ENCODE peak calls at places on chromosomes 7 and 10, in eight cellular contexts. K is IMR-90; Y is NCI-H69; C is activated naive CD4-positive, alpha-beta T cell; O is ureter; E is colonic mucosa; X is stimulated activated CD8-positive, alpha-beta memory T cell treated with anti-CD3 and anti-CD28 coated beads, Interleukin-12 subunit alpha, Interleukin-12 subunit beta, amount 100 ng/mL, for 4 hours; L is B cell. B is an unnamed sample.

GRCh38 chr10:83734278-83734677 is 405.0 kb upstream of the GHITM start:
- DNase-seq in K (no peak), Y (no peak), C (no peak), O (no peak), E (no peak), X (no peak), L (no peak), B (no peak)

GRCh38 chr10:74165530-74165901 is 14.5 kb downstream of the ADK start:
- DNase-seq in K (peak), Y (no peak), C (no peak), O (no peak), E (no peak), X (no peak), L (no peak), B (no peak)

GRCh38 chr10:12847361-12847975 is 154.0 kb downstream of the CCDC3 start:
- DNase-seq in K (no peak), Y (peak), C (no peak), O (no peak), E (peak), X (no peak), L (no peak), B (peak)

GRCh38 chr7:26664735-26665420 is 199.5 kb downstream of the SKAP2 start:
- DNase-seq in K (peak), Y (peak), C (no peak), O (peak), E (no peak), X (no peak), L (peak), B (peak)

GRCh38 chr7:117064688-117065087 is 111.4 kb downstream of the ST7 start:
- DNase-seq in K (no peak), Y (peak), C (no peak), O (no peak), E (no peak), X (no peak), L (no peak), B (no peak)

GRCh38 chr10:49387029-49387428 is 8.9 kb downstream of the DRGX start:
- DNase-seq in K (peak), Y (no peak), C (no peak), O (no peak), E (no peak), X (no peak), L (no peak), B (no peak)

GRCh38 chr10:72186633-72187330 is 29.0 kb upstream of the ANAPC16 start:
- DNase-seq in K (peak), Y (no peak), C (no peak), O (no peak), E (peak), X (no peak), L (peak), B (no peak)

GRCh38 chr10:43409385-43410109 is 561 bp upstream of the HNRNPF start:
- DNase-seq in K (no peak), Y (peak), C (peak), O (no peak), E (peak), X (peak), L (peak), B (no peak)

GRCh38 chr10:13382759-13383753 is 35.0 kb upstream of the SEPHS1 start:
- DNase-seq in K (no peak), Y (peak), C (no peak), O (peak), E (peak), X (no peak), L (peak), B (peak)

GRCh38 chr10:96614515-96614914 is 27.7 kb upstream of the TM9SF3 start:
- DNase-seq in K (peak), Y (peak), C (no peak), O (no peak), E (peak), X (no peak), L (no peak), B (no peak)

GRCh38 chr10:131816941-131817700 is 83.7 kb upstream of the PPP2R2D start:
- DNase-seq in K (no peak), Y (no peak), C (no peak), O (no peak), E (peak), X (no peak), L (no peak), B (no peak)